ENCODE peak calls at places on chromosome 11, in eight cellular contexts. T is cardiac muscle cell; B is stimulated activated CD4-positive, alpha-beta T cell treated with anti-CD3 and anti-CD28 coated beads, Interleukin-15, amount 100 ng/mL, for 1 hour; S is right cardiac atrium; F is GOT3; Y is fibroblast of mammary gland; V is germinal center; O is progenitor cell of endocrine pancreas. R is an unnamed sample.
A peak's percentile ranks its signal among the peaks of the same experiment; 100 is the strongest.

GRCh38 chr11:57560146-57560545 is 7.3 kb downstream of the UBE2L6 start:
- DNase-seq in F (no peak), S (no peak), Y (no peak), V (no peak), O (no peak), B (no peak), T (no peak), R (no peak)

GRCh38 chr11:1168721-1169161 is 11.0 kb downstream of the MUC5AC start:
- DNase-seq in F (no peak), V (no peak), S (no peak), B (no peak), Y (no peak), O (no peak), T (no peak), R (no peak)

GRCh38 chr11:3014314-3014938 is 22.3 kb upstream of the NAP1L4 start:
- DNase-seq in S (no peak), B (peak; percentile 10), F (no peak), T (no peak), Y (no peak), V (no peak), O (no peak), R (no peak)

GRCh38 chr11:10373340-10373739 is 68.5 kb downstream of the ADM start:
- DNase-seq in B (no peak), Y (peak; percentile 47), F (no peak), T (no peak), S (no peak), O (no peak), V (no peak), R (no peak)

GRCh38 chr11:115153135-115153534 is 351.1 kb downstream of the CADM1 start:
- DNase-seq in F (no peak), S (no peak), V (no peak), T (no peak), Y (no peak), O (no peak), B (no peak), R (no peak)

GRCh38 chr11:116073854-116074837 is 569.9 kb upstream of the CADM1 start:
- DNase-seq in F (no peak), O (no peak), V (no peak), T (peak; percentile 80), Y (no peak), B (no peak), S (peak; percentile 21), R (no peak)

GRCh38 chr11:8566613-8567210 is 27.3 kb downstream of the STK33 start:
- DNase-seq in O (no peak), T (peak; percentile 50), S (no peak), V (peak; percentile 8), F (no peak), B (no peak), Y (peak; percentile 61), R (peak; percentile 27)

GRCh38 chr11:117145393-117145761 is 1.3 kb downstream of the PAFAH1B2 start:
- DNase-seq in S (no peak), F (no peak), O (no peak), V (peak; percentile 43), B (no peak), T (peak; percentile 17), Y (peak; percentile 56), R (peak; percentile 20)

GRCh38 chr11:66333896-66334604 is 2.2 kb downstream of the RIN1 start:
- DNase-seq in T (no peak), V (no peak), S (peak; percentile 9), Y (no peak), B (no peak), O (no peak), F (no peak), R (no peak)

GRCh38 chr11:94674005-94674491 is 94.1 kb upstream of the AMOTL1 start:
- DNase-seq in B (no peak), O (no peak), S (no peak), Y (no peak), F (no peak), V (no peak), T (no peak), R (no peak)

GRCh38 chr11:34327804-34328631 is 29.8 kb downstream of the ABTB2 start:
- DNase-seq in F (no peak), T (peak; percentile 66), B (no peak), O (no peak), V (no peak), Y (no peak), S (peak; percentile 72), R (no peak)

GRCh38 chr11:77424639-77425038 is 49.3 kb downstream of the PAK1 start:
- DNase-seq in S (no peak), Y (no peak), V (no peak), T (no peak), O (no peak), F (no peak), B (no peak), R (no peak)

GRCh38 chr11:61885166-61885778 is 6.1 kb downstream of the FADS3 start:
- DNase-seq in F (no peak), Y (no peak), S (no peak), V (no peak), T (peak; percentile 67), B (no peak), O (no peak), R (no peak)

GRCh38 chr11:73147771-73148681 is 5.9 kb upstream of the FCHSD2 start:
- DNase-seq in V (no peak), Y (no peak), O (no peak), B (no peak), F (no peak), S (peak; percentile 70), T (peak; percentile 14), R (no peak)

GRCh38 chr11:111932605-111932938 is 4.6 kb upstream of the DIXDC1 start:
- DNase-seq in O (no peak), F (no peak), S (no peak), V (no peak), B (no peak), Y (peak; percentile 81), T (no peak), R (no peak)

GRCh38 chr11:34833602-34834001 is 82.6 kb downstream of the APIP start:
- DNase-seq in S (no peak), T (no peak), B (no peak), O (no peak), V (no peak), Y (no peak), F (no peak), R (no peak)

GRCh38 chr11:57639321-57640067 is 10.2 kb downstream of the YPEL4 start:
- DNase-seq in O (peak; percentile 88), Y (peak; percentile 18), B (no peak), S (no peak), T (peak; percentile 97), F (no peak), V (no peak), R (no peak)

GRCh38 chr11:8865304-8865703 is 45.7 kb upstream of the AKIP1 start:
- DNase-seq in S (no peak), Y (no peak), B (no peak), O (no peak), F (no peak), T (no peak), V (no peak), R (no peak)

GRCh38 chr11:1006762-1007161 is 29.8 kb downstream of the MUC6 start:
- DNase-seq in S (no peak), O (no peak), T (no peak), F (no peak), Y (no peak), B (no peak), V (no peak), R (no peak)

GRCh38 chr11:19970944-19971343 is 189.3 kb downstream of the DBX1 start:
- DNase-seq in O (no peak), Y (no peak), V (no peak), T (no peak), B (no peak), S (no peak), F (no peak), R (no peak)

GRCh38 chr11:109015283-109015682 is 350.4 kb downstream of the DDX10 start:
- DNase-seq in Y (no peak), F (no peak), S (no peak), O (no peak), V (no peak), T (no peak), B (no peak), R (peak; percentile 26)

R was measured in fibroblast of gingiva.